ENCODE peak calls at places on chromosomes 12 and 14, in seven cellular contexts. One of them, this sample, is unnamed.

GRCh38 chr14:83994020-83994419 is 1535.9 kb upstream of the FLRT2 start:
- DNase-seq in body of pancreas: no peak
- DNase-seq in spleen: no peak
- DNase-seq in transverse colon: no peak
- DNase-seq in HepG2: no peak
- DNase-seq in A549: no peak
- DNase-seq in endothelial cell of umbilical vein: no peak
- DNase-seq in this sample: no peak

GRCh38 chr14:89451229-89451628 is 34.2 kb upstream of the FOXN3 start:
- DNase-seq in HepG2: no peak
- DNase-seq in transverse colon: no peak
- DNase-seq in body of pancreas: no peak
- DNase-seq in spleen: no peak
- DNase-seq in A549: no peak
- DNase-seq in endothelial cell of umbilical vein: no peak
- DNase-seq in this sample: no peak

GRCh38 chr12:131003036-131003435 is 49.3 kb downstream of the ADGRD1 start:
- DNase-seq in endothelial cell of umbilical vein: no peak
- DNase-seq in body of pancreas: no peak
- DNase-seq in transverse colon: no peak
- DNase-seq in spleen: peak; percentile 72
- DNase-seq in A549: no peak
- DNase-seq in HepG2: no peak
- DNase-seq in this sample: no peak

GRCh38 chr12:107243316-107243715 is 150.0 kb upstream of the CRY1 start:
- DNase-seq in endothelial cell of umbilical vein: no peak
- DNase-seq in HepG2: no peak
- DNase-seq in A549: no peak
- DNase-seq in spleen: no peak
- DNase-seq in transverse colon: no peak
- DNase-seq in body of pancreas: peak; percentile 67
- DNase-seq in this sample: no peak

GRCh38 chr12:83346333-83346732 is 659.6 kb downstream of the TMTC2 start:
- DNase-seq in body of pancreas: no peak
- DNase-seq in transverse colon: no peak
- DNase-seq in HepG2: no peak
- DNase-seq in A549: no peak
- DNase-seq in endothelial cell of umbilical vein: no peak
- DNase-seq in spleen: no peak
- DNase-seq in this sample: no peak

GRCh38 chr12:80226576-80226975 is 127.2 kb downstream of the OTOGL start:
- DNase-seq in HepG2: no peak
- DNase-seq in transverse colon: no peak
- DNase-seq in endothelial cell of umbilical vein: peak; percentile 76
- DNase-seq in body of pancreas: no peak
- DNase-seq in A549: no peak
- DNase-seq in spleen: no peak
- DNase-seq in this sample: no peak

GRCh38 chr12:12839886-12840285 is 26.7 kb downstream of the DDX47 start:
- DNase-seq in A549: peak; percentile 67
- DNase-seq in body of pancreas: no peak
- DNase-seq in endothelial cell of umbilical vein: peak; percentile 95
- DNase-seq in transverse colon: peak; percentile 87
- DNase-seq in spleen: no peak
- DNase-seq in HepG2: no peak
- DNase-seq in this sample: no peak

GRCh38 chr12:5648692-5649338 is 216.9 kb downstream of the NTF3 start:
- DNase-seq in HepG2: peak; percentile 27
- DNase-seq in endothelial cell of umbilical vein: no peak
- DNase-seq in transverse colon: no peak
- DNase-seq in A549: no peak
- DNase-seq in spleen: no peak
- DNase-seq in body of pancreas: no peak
- DNase-seq in this sample: peak; percentile 13

GRCh38 chr12:68863109-68863770 is 55.3 kb downstream of the MDM2 start:
- DNase-seq in HepG2: no peak
- DNase-seq in A549: no peak
- DNase-seq in spleen: no peak
- DNase-seq in body of pancreas: no peak
- DNase-seq in endothelial cell of umbilical vein: no peak
- DNase-seq in transverse colon: no peak
- DNase-seq in this sample: no peak

GRCh38 chr14:43651185-43651787 is 855.8 kb downstream of the FSCB start:
- DNase-seq in A549: no peak
- DNase-seq in spleen: no peak
- DNase-seq in endothelial cell of umbilical vein: no peak
- DNase-seq in transverse colon: no peak
- DNase-seq in HepG2: peak; percentile 0
- DNase-seq in body of pancreas: no peak
- DNase-seq in this sample: no peak

GRCh38 chr14:91177073-91177796 is 63.4 kb downstream of the DGLUCY start:
- DNase-seq in A549: peak; percentile 66
- DNase-seq in spleen: peak; percentile 84
- DNase-seq in body of pancreas: peak; percentile 57
- DNase-seq in transverse colon: peak; percentile 62
- DNase-seq in endothelial cell of umbilical vein: peak; percentile 88
- DNase-seq in HepG2: peak; percentile 48
- DNase-seq in this sample: peak; percentile 68

GRCh38 chr12:11710431-11710830 is 61.0 kb downstream of the ETV6 start:
- DNase-seq in body of pancreas: no peak
- DNase-seq in HepG2: no peak
- DNase-seq in A549: no peak
- DNase-seq in transverse colon: no peak
- DNase-seq in endothelial cell of umbilical vein: no peak
- DNase-seq in spleen: no peak
- DNase-seq in this sample: no peak

GRCh38 chr14:47675489-47676300 is at the start of gene MDGA2:
- DNase-seq in spleen: peak; percentile 66
- DNase-seq in HepG2: no peak
- DNase-seq in transverse colon: no peak
- DNase-seq in A549: peak; percentile 7
- DNase-seq in endothelial cell of umbilical vein: no peak
- DNase-seq in body of pancreas: no peak
- DNase-seq in this sample: peak; percentile 1

GRCh38 chr12:123890536-123890902 is 82.1 kb downstream of the CCDC92 start:
- DNase-seq in A549: no peak
- DNase-seq in spleen: no peak
- DNase-seq in HepG2: no peak
- DNase-seq in body of pancreas: no peak
- DNase-seq in transverse colon: no peak
- DNase-seq in endothelial cell of umbilical vein: no peak
- DNase-seq in this sample: no peak

GRCh38 chr14:64942531-64943111 is at the start of gene GPX2:
- DNase-seq in body of pancreas: peak; percentile 79
- DNase-seq in transverse colon: peak; percentile 90
- DNase-seq in HepG2: peak; percentile 98
- DNase-seq in spleen: peak; percentile 59
- DNase-seq in endothelial cell of umbilical vein: no peak
- DNase-seq in A549: peak; percentile 47
- DNase-seq in this sample: no peak
- TF ChIP-seq POLR2A in body of pancreas: no peak
- TF ChIP-seq POLR2A in transverse colon: peak; percentile 77
- TF ChIP-seq POLR2A in HepG2: peak; percentile 97
- TF ChIP-seq POLR2A in spleen: no peak
- TF ChIP-seq POLR2A in endothelial cell of umbilical vein: no peak
- TF ChIP-seq POLR2A in A549: peak; percentile 82
- TF ChIP-seq POLR2A in this sample: no peak

GRCh38 chr12:103929909-103930786 is at the start of gene HSP90B1:
- DNase-seq in endothelial cell of umbilical vein: peak; percentile 100
- DNase-seq in transverse colon: peak; percentile 100
- DNase-seq in HepG2: peak; percentile 100
- DNase-seq in body of pancreas: peak; percentile 100
- DNase-seq in spleen: peak; percentile 99
- DNase-seq in A549: peak; percentile 100
- DNase-seq in this sample: peak; percentile 100
- TF ChIP-seq POLR2A in endothelial cell of umbilical vein: peak; percentile 96
- TF ChIP-seq POLR2A in transverse colon: peak; percentile 86
- TF ChIP-seq POLR2A in HepG2: peak; percentile 95
- TF ChIP-seq POLR2A in body of pancreas: peak; percentile 90
- TF ChIP-seq POLR2A in spleen: no peak
- TF ChIP-seq POLR2A in A549: peak; percentile 96
- TF ChIP-seq POLR2A in this sample: peak; percentile 86

GRCh38 chr12:92145481-92145730 is 240 bp downstream of the BTG1 start:
- DNase-seq in transverse colon: no peak
- DNase-seq in endothelial cell of umbilical vein: no peak
- DNase-seq in A549: no peak
- DNase-seq in spleen: no peak
- DNase-seq in body of pancreas: no peak
- DNase-seq in HepG2: no peak
- DNase-seq in this sample: no peak

GRCh38 chr12:92144045-92144630 is 1.5 kb downstream of the BTG1 start:
- DNase-seq in body of pancreas: peak; percentile 73
- DNase-seq in spleen: peak; percentile 85
- DNase-seq in HepG2: peak; percentile 81
- DNase-seq in A549: peak; percentile 74
- DNase-seq in transverse colon: peak; percentile 80
- DNase-seq in endothelial cell of umbilical vein: peak; percentile 93
- DNase-seq in this sample: peak; percentile 90

GRCh38 chr12:92143280-92143679 is 2.4 kb downstream of the BTG1 start:
- DNase-seq in endothelial cell of umbilical vein: peak; percentile 28
- DNase-seq in A549: no peak
- DNase-seq in transverse colon: no peak
- DNase-seq in HepG2: no peak
- DNase-seq in body of pancreas: no peak
- DNase-seq in spleen: no peak
- DNase-seq in this sample: peak; percentile 7

GRCh38 chr12:92145731-92146496 is at the start of gene BTG1:
- DNase-seq in spleen: peak; percentile 99
- DNase-seq in HepG2: peak; percentile 98
- DNase-seq in A549: peak; percentile 95
- DNase-seq in body of pancreas: peak; percentile 100
- DNase-seq in endothelial cell of umbilical vein: peak; percentile 100
- DNase-seq in transverse colon: peak; percentile 100
- DNase-seq in this sample: peak; percentile 100

GRCh38 chr12:92144631-92145480 is 790 bp downstream of the BTG1 start:
- DNase-seq in spleen: peak; percentile 92
- DNase-seq in transverse colon: peak; percentile 71
- DNase-seq in endothelial cell of umbilical vein: peak; percentile 88
- DNase-seq in HepG2: peak; percentile 27
- DNase-seq in A549: no peak
- DNase-seq in body of pancreas: peak; percentile 60
- DNase-seq in this sample: peak; percentile 87
- TF ChIP-seq POLR2A in spleen: peak; percentile 57
- TF ChIP-seq POLR2A in transverse colon: peak; percentile 42
- TF ChIP-seq POLR2A in endothelial cell of umbilical vein: peak; percentile 41
- TF ChIP-seq POLR2A in HepG2: no peak
- TF ChIP-seq POLR2A in A549: peak; percentile 9
- TF ChIP-seq POLR2A in body of pancreas: peak; percentile 11
- TF ChIP-seq POLR2A in this sample: no peak

GRCh38 chr12:112380663-112381420 is 1.4 kb downstream of the HECTD4 start:
- DNase-seq in spleen: peak; percentile 76
- DNase-seq in body of pancreas: no peak
- DNase-seq in HepG2: no peak
- DNase-seq in A549: no peak
- DNase-seq in endothelial cell of umbilical vein: peak; percentile 11
- DNase-seq in transverse colon: no peak
- DNase-seq in this sample: no peak

GRCh38 chr12:112381421-112381897 is 772 bp downstream of the HECTD4 start:
- DNase-seq in transverse colon: peak; percentile 50
- DNase-seq in HepG2: no peak
- DNase-seq in endothelial cell of umbilical vein: peak; percentile 22
- DNase-seq in body of pancreas: peak; percentile 29
- DNase-seq in A549: no peak
- DNase-seq in spleen: no peak
- DNase-seq in this sample: peak; percentile 73

GRCh38 chr12:112382866-112383265 is 635 bp upstream of the HECTD4 start:
- DNase-seq in spleen: no peak
- DNase-seq in transverse colon: no peak
- DNase-seq in endothelial cell of umbilical vein: no peak
- DNase-seq in A549: no peak
- DNase-seq in body of pancreas: no peak
- DNase-seq in HepG2: no peak
- DNase-seq in this sample: no peak

GRCh38 chr12:112386726-112387125 is 4.5 kb upstream of the HECTD4 start:
- DNase-seq in spleen: no peak
- DNase-seq in body of pancreas: no peak
- DNase-seq in endothelial cell of umbilical vein: no peak
- DNase-seq in HepG2: peak; percentile 31
- DNase-seq in A549: no peak
- DNase-seq in transverse colon: no peak
- DNase-seq in this sample: peak; percentile 97

DNA sequence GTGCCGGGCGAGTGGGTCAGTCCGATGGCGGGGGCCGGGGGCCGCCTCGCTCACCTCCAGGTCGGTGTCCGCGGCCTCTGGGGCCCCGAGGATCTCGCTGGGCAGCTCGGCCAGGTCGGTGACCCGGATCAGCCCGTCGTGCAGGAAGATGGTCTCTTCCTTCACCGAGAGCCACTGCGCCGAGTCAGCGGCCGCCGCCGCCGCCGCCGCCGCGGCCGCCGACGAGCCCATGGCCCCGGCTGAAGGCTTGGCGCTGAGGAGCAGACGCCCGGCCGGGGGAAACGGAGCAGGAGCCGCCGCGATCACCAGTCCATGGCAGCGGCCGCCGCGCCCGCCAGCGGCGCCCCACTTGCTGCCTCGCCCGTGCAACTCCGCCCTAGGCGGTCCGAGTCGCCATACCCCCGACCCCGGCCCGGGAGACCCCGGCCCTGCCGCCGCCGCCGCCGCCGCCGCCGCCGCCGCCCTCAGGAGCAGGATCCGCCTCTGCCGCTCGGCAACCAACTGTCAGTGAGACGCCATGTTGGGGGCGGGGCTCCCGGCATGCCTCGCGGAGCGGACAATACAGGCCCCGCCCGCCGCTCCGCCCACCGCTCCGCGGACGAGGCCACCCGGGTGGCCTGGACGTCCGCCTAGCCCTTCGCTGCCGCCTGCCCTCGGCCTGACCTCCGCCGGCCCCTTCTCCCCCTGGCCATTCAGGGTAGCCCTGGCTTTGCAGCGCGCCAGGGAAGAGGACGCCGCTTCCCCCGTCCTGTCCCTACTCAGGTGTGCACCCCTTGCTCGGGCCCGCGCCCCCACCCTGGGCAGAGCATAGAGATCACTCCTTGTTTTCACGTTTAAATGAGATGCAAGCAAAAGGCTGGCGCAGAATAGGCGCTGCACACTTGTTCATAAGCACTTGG is at the start of gene HECTD4:
- DNase-seq in HepG2: peak; percentile 82
- DNase-seq in endothelial cell of umbilical vein: peak; percentile 84
- DNase-seq in transverse colon: peak; percentile 96
- DNase-seq in spleen: peak; percentile 99
- DNase-seq in body of pancreas: peak; percentile 95
- DNase-seq in A549: peak; percentile 91
- DNase-seq in this sample: peak; percentile 96
- TF ChIP-seq POLR2A in HepG2: peak; percentile 63
- TF ChIP-seq POLR2A in endothelial cell of umbilical vein: peak; percentile 93
- TF ChIP-seq POLR2A in transverse colon: peak; percentile 89
- TF ChIP-seq POLR2A in spleen: peak; percentile 48
- TF ChIP-seq POLR2A in body of pancreas: peak; percentile 67
- TF ChIP-seq POLR2A in A549: peak; percentile 98
- TF ChIP-seq POLR2A in this sample: peak; percentile 90

This sample was measured in erythroblast.